ENCODE peak calls at places on chromosomes 3 and 15, in four cellular contexts. P is mesendoderm, Q is endothelial cell of umbilical vein, G is suprapubic skin. W is an unnamed sample. For H3K27me3 and H3K36me3, the result is how much of the 10 kb centered on the place peaks cover.

GRCh38 chr3:52259448-52259847 is 13.9 kb downstream of the PPM1M start:
- DNase-seq in G (no peak), Q (no peak), P (no peak), W (no peak)

GRCh38 chr3:49906004-49906860 is 2.6 kb upstream of the MST1R start:
- DNase-seq in G (no peak), P (peak), Q (peak), W (peak)

GRCh38 chr15:98953950-98954349 is 53.6 kb downstream of the PGPEP1L start:
- DNase-seq in G (no peak), P (no peak), Q (no peak), W (no peak)

GRCh38 chr3:127546970-127547733 is 43.4 kb downstream of the TPRA1 start:
- DNase-seq in P (peak), G (no peak), Q (no peak), W (peak)

GRCh38 chr15:23589012-23589411 is 23.5 kb downstream of the MKRN3 start:
- DNase-seq in G (no peak), P (no peak), Q (no peak), W (no peak)

GRCh38 chr3:45716790-45717336 is 27.7 kb downstream of the SACM1L start:
- DNase-seq in P (peak), Q (no peak), G (no peak), W (no peak)

GRCh38 chr3:63400259-63400860 is 122.3 kb downstream of the SYNPR start:
- DNase-seq in G (no peak), P (peak), Q (no peak), W (no peak)

GRCh38 chr15:68983821-68984517 is 30.5 kb upstream of the NOX5 start:
- DNase-seq in G (no peak), Q (no peak), P (no peak), W (no peak)

GRCh38 chr3:94020293-94020692 is 8.1 kb downstream of the STX19 start:
- DNase-seq in Q (no peak), P (no peak), G (no peak), W (no peak)

GRCh38 chr3:69084326-69084667 is 440 bp upstream of the ARL6IP5 start:
- DNase-seq in Q (peak), P (peak), G (no peak), W (no peak)

GRCh38 chr3:37309945-37310665 is 135.7 kb upstream of the LRRFIP2 start:
- DNase-seq in Q (no peak), P (no peak), G (no peak), W (no peak)

GRCh38 chr3:65604863-65605526 is 433.7 kb downstream of the MAGI1 start:
- DNase-seq in Q (peak), P (no peak), G (no peak), W (no peak)

GRCh38 chr3:14143271-14143605 is 18.4 kb downstream of the TMEM43 start:
- DNase-seq in P (no peak), Q (no peak), G (no peak), W (no peak)

GRCh38 chr3:6326760-6327159 is 534.2 kb upstream of the GRM7 start:
- DNase-seq in G (no peak), Q (no peak), P (peak), W (no peak)

GRCh38 chr3:58999134-58999778 is 50.6 kb downstream of the CFAP20DC start:
- DNase-seq in P (peak), G (no peak), Q (no peak), W (no peak)

GRCh38 chr3:140292684-140293083 is 357.7 kb downstream of the CLSTN2 start:
- DNase-seq in G (no peak), Q (no peak), P (no peak), W (no peak)

GRCh38 chr15:90892498-90893174 is 8.3 kb downstream of the FES start:
- DNase-seq in Q (no peak), G (no peak), P (no peak), W (no peak)

GRCh38 chr15:96068897-96069296 is 261.6 kb upstream of the NR2F2 start:
- DNase-seq in Q (no peak), G (no peak), P (no peak), W (no peak)

GRCh38 chr3:11757441-11757875 is 89.2 kb downstream of the TAMM41 start:
- DNase-seq in G (no peak), Q (no peak), P (no peak), W (no peak)
- H3K27me3 ChIP-seq in G (under half), Q (under half), P (under half), W (under half)

DNA sequence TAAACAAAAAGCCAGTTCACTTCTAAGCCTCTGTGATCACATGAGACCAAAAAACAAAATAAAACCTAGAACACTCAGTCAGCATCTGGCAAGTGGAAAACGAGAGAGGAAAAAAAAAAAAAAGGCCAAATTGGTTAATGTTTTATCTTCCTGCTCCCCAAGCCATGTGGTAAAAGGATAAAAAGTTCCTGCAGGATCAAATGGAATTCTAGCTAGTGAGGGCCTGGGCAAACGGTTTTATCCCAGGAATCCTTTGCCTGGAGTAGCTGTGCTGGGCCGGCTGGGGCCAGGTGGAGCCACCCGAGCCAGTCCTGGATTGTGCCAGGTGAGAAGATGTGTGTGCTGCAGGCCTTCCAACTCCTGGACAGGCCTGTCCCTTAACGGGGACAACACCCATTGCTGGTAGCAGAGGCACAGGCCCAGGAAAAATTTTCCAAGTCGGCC is 13.2 kb downstream of the SMAD6 start:
- DNase-seq in G (no peak), Q (no peak), P (no peak), W (no peak)
- H3K36me3 ChIP-seq in G (under half), Q (under half), P (under half), W (under half)

GRCh38 chr3:194182130-194182529 is 46.2 kb downstream of the HES1 start:
- DNase-seq in P (peak), G (no peak), Q (no peak), W (no peak)
- H3K27me3 ChIP-seq in P (under half), G (under half), Q (under half), W (under half)

GRCh38 chr15:57444877-57445513 is 68.7 kb downstream of the CGNL1 start:
- DNase-seq in G (no peak), P (peak), Q (peak), W (no peak)
- H3K36me3 ChIP-seq in G (under half), P (under half), Q (under half), W (under half)

GRCh38 chr15:56227315-56227714 is 16.4 kb downstream of the RFX7 start:
- DNase-seq in G (no peak), P (no peak), Q (no peak), W (no peak)
- H3K27me3 ChIP-seq in G (under half), P (under half), Q (under half), W (under half)

GRCh38 chr3:48678566-48679380 is 6.9 kb downstream of the NCKIPSD start:
- DNase-seq in Q (no peak), P (no peak), G (no peak), W (no peak)
- H3K36me3 ChIP-seq in Q (under half), P (under half), G (half or more), W (under half)

GRCh38 chr15:62991698-62992097 is 50.8 kb upstream of the TPM1 start:
- DNase-seq in Q (no peak), P (no peak), G (no peak), W (no peak)

GRCh38 chr15:62994975-62995730 is 47.4 kb upstream of the TPM1 start:
- DNase-seq in G (no peak), P (no peak), Q (no peak), W (no peak)

GRCh38 chr15:62994439-62994838 is 48.1 kb upstream of the TPM1 start:
- DNase-seq in Q (no peak), P (no peak), G (no peak), W (no peak)

GRCh38 chr15:62989366-62990055 is 53.0 kb upstream of the TPM1 start:
- DNase-seq in Q (peak), G (no peak), P (no peak), W (no peak)

GRCh38 chr15:62993066-62993465 is 49.5 kb upstream of the TPM1 start:
- DNase-seq in P (no peak), Q (no peak), G (no peak), W (no peak)
- H3K27me3 ChIP-seq in P (under half), Q (under half), G (under half), W (under half)

DNA sequence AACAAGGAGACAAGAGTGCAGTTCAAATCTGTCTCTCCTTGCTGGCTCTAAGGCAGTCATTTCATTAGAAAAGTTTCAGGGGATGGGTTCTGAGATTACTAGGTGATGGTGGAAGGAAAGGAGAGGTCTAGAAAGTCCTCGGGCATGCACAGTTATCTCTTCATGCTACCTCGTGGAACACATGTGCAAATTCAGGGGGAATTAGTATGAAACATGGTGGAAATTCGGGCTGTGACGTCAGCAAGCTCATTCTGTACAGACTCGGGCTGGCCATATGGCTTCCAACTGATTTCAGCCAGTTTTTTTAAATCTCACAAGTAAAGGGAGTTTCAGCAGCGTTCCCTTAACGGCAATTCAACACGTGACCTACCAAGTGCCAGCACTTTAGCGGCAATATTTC is 251.1 kb downstream of the TBL1XR1 start:
- DNase-seq in Q (no peak), P (no peak), G (no peak), W (no peak)
- H3K36me3 ChIP-seq in Q (under half), P (under half), G (under half), W (under half)